ENCODE peak calls at places on chromosomes 2 and 18, in six cellular contexts. One of them, this sample, is unnamed.

GRCh38 chr2:8486141-8486540 is 195.7 kb upstream of the ID2 start:
- DNase-seq in thoracic aorta: no peak
- DNase-seq in hepatocyte: no peak
- DNase-seq in thyroid gland: no peak
- DNase-seq in tibial artery: no peak
- DNase-seq in AG04450: no peak
- DNase-seq in this sample: no peak

GRCh38 chr18:46497129-46497528 is 159.9 kb downstream of the LOXHD1 start:
- DNase-seq in thoracic aorta: no peak
- DNase-seq in hepatocyte: peak; percentile 71
- DNase-seq in tibial artery: no peak
- DNase-seq in AG04450: no peak
- DNase-seq in thyroid gland: peak; percentile 68
- DNase-seq in this sample: no peak

GRCh38 chr18:73365018-73365417 is 497.2 kb upstream of the NETO1 start:
- DNase-seq in tibial artery: no peak
- DNase-seq in AG04450: peak; percentile 74
- DNase-seq in hepatocyte: no peak
- DNase-seq in thoracic aorta: no peak
- DNase-seq in thyroid gland: no peak
- DNase-seq in this sample: no peak

GRCh38 chr18:63787673-63788072 is 12.5 kb downstream of the SERPINB7 start:
- DNase-seq in tibial artery: no peak
- DNase-seq in hepatocyte: no peak
- DNase-seq in AG04450: no peak
- DNase-seq in thyroid gland: no peak
- DNase-seq in thoracic aorta: no peak
- DNase-seq in this sample: no peak

GRCh38 chr2:233795735-233796171 is 17.6 kb downstream of the MROH2A start:
- DNase-seq in thoracic aorta: no peak
- DNase-seq in hepatocyte: no peak
- DNase-seq in thyroid gland: no peak
- DNase-seq in tibial artery: no peak
- DNase-seq in AG04450: no peak
- DNase-seq in this sample: no peak

GRCh38 chr2:15943914-15944313 is 3.6 kb downstream of the MYCN start:
- DNase-seq in AG04450: no peak
- DNase-seq in thoracic aorta: no peak
- DNase-seq in hepatocyte: peak; percentile 47
- DNase-seq in tibial artery: no peak
- DNase-seq in thyroid gland: peak; percentile 27
- DNase-seq in this sample: no peak

GRCh38 chr2:237603718-237604362 is 13.3 kb upstream of the RAB17 start:
- DNase-seq in hepatocyte: no peak
- DNase-seq in AG04450: peak; percentile 15
- DNase-seq in tibial artery: peak; percentile 61
- DNase-seq in thyroid gland: peak; percentile 40
- DNase-seq in thoracic aorta: no peak
- DNase-seq in this sample: no peak

GRCh38 chr2:12915792-12916191 is 199.1 kb downstream of the TRIB2 start:
- DNase-seq in thyroid gland: no peak
- DNase-seq in hepatocyte: no peak
- DNase-seq in tibial artery: no peak
- DNase-seq in thoracic aorta: no peak
- DNase-seq in AG04450: no peak
- DNase-seq in this sample: no peak

GRCh38 chr2:36479406-36479805 is 118.6 kb downstream of the FEZ2 start:
- DNase-seq in thyroid gland: no peak
- DNase-seq in thoracic aorta: no peak
- DNase-seq in AG04450: no peak
- DNase-seq in tibial artery: no peak
- DNase-seq in hepatocyte: no peak
- DNase-seq in this sample: no peak

GRCh38 chr2:231181848-231182247 is 16.6 kb upstream of the ARMC9 start:
- DNase-seq in hepatocyte: no peak
- DNase-seq in AG04450: no peak
- DNase-seq in thoracic aorta: peak; percentile 68
- DNase-seq in thyroid gland: peak; percentile 62
- DNase-seq in tibial artery: peak; percentile 88
- DNase-seq in this sample: no peak

GRCh38 chr2:119486886-119487285 is 37.4 kb downstream of the SCTR start:
- DNase-seq in AG04450: no peak
- DNase-seq in thyroid gland: no peak
- DNase-seq in hepatocyte: peak; percentile 7
- DNase-seq in thoracic aorta: no peak
- DNase-seq in tibial artery: no peak
- DNase-seq in this sample: no peak

GRCh38 chr18:48797841-48798255 is 152.9 kb downstream of the SMAD7 start:
- DNase-seq in AG04450: no peak
- DNase-seq in tibial artery: peak; percentile 19
- DNase-seq in thyroid gland: peak; percentile 56
- DNase-seq in hepatocyte: no peak
- DNase-seq in thoracic aorta: peak; percentile 1
- DNase-seq in this sample: no peak

GRCh38 chr2:121501554-121501953 is 29.1 kb upstream of the RNU4ATAC start:
- DNase-seq in AG04450: no peak
- DNase-seq in thyroid gland: no peak
- DNase-seq in thoracic aorta: no peak
- DNase-seq in tibial artery: no peak
- DNase-seq in hepatocyte: no peak
- DNase-seq in this sample: no peak

GRCh38 chr2:2331905-2332280 is 818 bp upstream of the MYT1L start:
- DNase-seq in tibial artery: no peak
- DNase-seq in AG04450: no peak
- DNase-seq in hepatocyte: no peak
- DNase-seq in thoracic aorta: no peak
- DNase-seq in thyroid gland: no peak
- DNase-seq in this sample: no peak

GRCh38 chr2:207163815-207164747 is 1.7 kb downstream of the KLF7 start:
- DNase-seq in thyroid gland: peak; percentile 71
- DNase-seq in hepatocyte: peak; percentile 40
- DNase-seq in thoracic aorta: peak; percentile 15
- DNase-seq in tibial artery: peak; percentile 79
- DNase-seq in AG04450: no peak
- DNase-seq in this sample: peak; percentile 94

GRCh38 chr2:29251406-29251805 is 136.2 kb downstream of the CLIP4 start:
- DNase-seq in AG04450: no peak
- DNase-seq in hepatocyte: no peak
- DNase-seq in tibial artery: no peak
- DNase-seq in thyroid gland: no peak
- DNase-seq in thoracic aorta: no peak
- DNase-seq in this sample: no peak

GRCh38 chr2:31675485-31675901 is 94.8 kb upstream of the SRD5A2 start:
- DNase-seq in tibial artery: no peak
- DNase-seq in hepatocyte: no peak
- DNase-seq in thyroid gland: no peak
- DNase-seq in thoracic aorta: no peak
- DNase-seq in AG04450: no peak
- DNase-seq in this sample: no peak

GRCh38 chr2:121008978-121009377 is 273.3 kb downstream of the GLI2 start:
- DNase-seq in hepatocyte: no peak
- DNase-seq in thyroid gland: no peak
- DNase-seq in tibial artery: no peak
- DNase-seq in thoracic aorta: no peak
- DNase-seq in AG04450: no peak
- DNase-seq in this sample: no peak

GRCh38 chr2:6824962-6825361 is 40.7 kb downstream of the CMPK2 start:
- DNase-seq in hepatocyte: peak; percentile 45
- DNase-seq in AG04450: no peak
- DNase-seq in tibial artery: no peak
- DNase-seq in thoracic aorta: no peak
- DNase-seq in thyroid gland: no peak
- DNase-seq in this sample: no peak

GRCh38 chr2:6827516-6828298 is 38.0 kb downstream of the CMPK2 start:
- DNase-seq in thoracic aorta: no peak
- DNase-seq in hepatocyte: peak; percentile 16
- DNase-seq in thyroid gland: no peak
- DNase-seq in tibial artery: no peak
- DNase-seq in AG04450: no peak
- DNase-seq in this sample: no peak

GRCh38 chr2:6828299-6828584 is 37.5 kb downstream of the CMPK2 start:
- DNase-seq in hepatocyte: peak; percentile 66
- DNase-seq in AG04450: no peak
- DNase-seq in thoracic aorta: no peak
- DNase-seq in tibial artery: no peak
- DNase-seq in thyroid gland: no peak
- DNase-seq in this sample: no peak

GRCh38 chr2:6823111-6823510 is 42.6 kb downstream of the CMPK2 start:
- DNase-seq in hepatocyte: no peak
- DNase-seq in tibial artery: no peak
- DNase-seq in thyroid gland: no peak
- DNase-seq in thoracic aorta: no peak
- DNase-seq in AG04450: no peak
- DNase-seq in this sample: no peak

GRCh38 chr2:6826081-6826913 is 39.4 kb downstream of the CMPK2 start:
- DNase-seq in thyroid gland: peak; percentile 20
- DNase-seq in hepatocyte: peak; percentile 52
- DNase-seq in tibial artery: no peak
- DNase-seq in AG04450: no peak
- DNase-seq in thoracic aorta: no peak
- DNase-seq in this sample: no peak
- TF ChIP-seq CTCF in thyroid gland: peak; percentile 16
- TF ChIP-seq CTCF in hepatocyte: peak; percentile 49
- TF ChIP-seq CTCF in tibial artery: peak; percentile 10
- TF ChIP-seq CTCF in AG04450: peak; percentile 34
- TF ChIP-seq CTCF in thoracic aorta: peak; percentile 33
- TF ChIP-seq CTCF in this sample: no peak

GRCh38 chr18:3294435-3295080 is 32.6 kb downstream of the MYL12B start:
- DNase-seq in hepatocyte: no peak
- DNase-seq in thyroid gland: no peak
- DNase-seq in tibial artery: no peak
- DNase-seq in AG04450: no peak
- DNase-seq in thoracic aorta: no peak
- DNase-seq in this sample: no peak

GRCh38 chr18:3293196-3293951 is 31.4 kb downstream of the MYL12B start:
- DNase-seq in AG04450: no peak
- DNase-seq in thyroid gland: no peak
- DNase-seq in hepatocyte: no peak
- DNase-seq in tibial artery: no peak
- DNase-seq in thoracic aorta: no peak
- DNase-seq in this sample: no peak

DNA sequence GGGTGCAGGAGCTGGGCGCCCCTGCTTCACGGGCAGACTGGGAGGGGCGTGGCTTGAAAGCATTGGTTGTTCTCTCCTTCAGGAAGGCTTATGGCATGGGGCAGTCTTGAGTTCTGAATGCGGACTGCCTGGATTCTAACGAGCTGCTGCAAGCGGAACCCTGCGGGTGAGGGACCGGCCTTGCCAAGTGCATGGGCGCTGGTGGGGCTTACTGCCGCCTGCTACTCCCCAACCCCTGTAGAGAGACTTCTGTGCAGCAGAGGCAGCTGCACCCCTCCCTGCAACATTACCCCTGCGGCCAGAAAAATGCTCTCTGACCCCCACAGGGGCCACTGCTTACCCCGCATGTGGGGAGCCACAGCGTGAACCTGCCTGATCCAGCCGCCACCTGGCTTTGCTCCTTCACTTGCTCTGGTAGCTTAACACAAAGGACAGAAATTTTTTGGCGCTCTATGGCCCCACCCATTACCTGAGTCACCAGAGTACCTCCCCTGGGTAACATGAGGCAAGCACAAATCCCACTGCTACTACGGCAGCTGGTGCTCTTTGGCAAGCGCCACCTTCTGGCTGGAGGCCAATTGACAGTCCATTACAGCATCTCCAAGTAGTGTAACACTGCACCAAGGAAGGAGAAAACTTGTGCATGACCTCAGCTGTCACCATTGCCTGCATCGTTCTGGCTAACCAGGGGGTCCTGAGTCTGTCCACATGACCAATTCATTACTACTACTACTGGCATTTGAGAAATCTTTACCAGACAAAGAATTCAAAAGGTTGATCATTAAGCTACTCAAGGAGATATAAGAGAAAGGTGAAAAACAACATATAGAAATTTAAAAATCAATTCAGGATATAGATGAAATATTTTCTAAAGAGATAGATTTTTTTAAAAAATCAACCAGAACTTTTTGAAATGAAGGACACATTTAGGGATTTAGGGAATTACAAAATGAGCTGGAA is 35.4 kb downstream of the MYL12B start:
- DNase-seq in tibial artery: peak; percentile 81
- DNase-seq in thoracic aorta: peak; percentile 41
- DNase-seq in thyroid gland: peak; percentile 98
- DNase-seq in AG04450: peak; percentile 66
- DNase-seq in hepatocyte: peak; percentile 95
- DNase-seq in this sample: no peak
- H3K27ac ChIP-seq in tibial artery: no peak overlapping the region
- H3K27ac ChIP-seq in thoracic aorta: no peak overlapping the region
- H3K27ac ChIP-seq in thyroid gland: no peak overlapping the region
- H3K27ac ChIP-seq in AG04450: no peak overlapping the region
- H3K27ac ChIP-seq in hepatocyte: peak overlapping the region; percentile 73
- H3K27ac ChIP-seq in this sample: peak overlapping the region; percentile 16

DNA sequence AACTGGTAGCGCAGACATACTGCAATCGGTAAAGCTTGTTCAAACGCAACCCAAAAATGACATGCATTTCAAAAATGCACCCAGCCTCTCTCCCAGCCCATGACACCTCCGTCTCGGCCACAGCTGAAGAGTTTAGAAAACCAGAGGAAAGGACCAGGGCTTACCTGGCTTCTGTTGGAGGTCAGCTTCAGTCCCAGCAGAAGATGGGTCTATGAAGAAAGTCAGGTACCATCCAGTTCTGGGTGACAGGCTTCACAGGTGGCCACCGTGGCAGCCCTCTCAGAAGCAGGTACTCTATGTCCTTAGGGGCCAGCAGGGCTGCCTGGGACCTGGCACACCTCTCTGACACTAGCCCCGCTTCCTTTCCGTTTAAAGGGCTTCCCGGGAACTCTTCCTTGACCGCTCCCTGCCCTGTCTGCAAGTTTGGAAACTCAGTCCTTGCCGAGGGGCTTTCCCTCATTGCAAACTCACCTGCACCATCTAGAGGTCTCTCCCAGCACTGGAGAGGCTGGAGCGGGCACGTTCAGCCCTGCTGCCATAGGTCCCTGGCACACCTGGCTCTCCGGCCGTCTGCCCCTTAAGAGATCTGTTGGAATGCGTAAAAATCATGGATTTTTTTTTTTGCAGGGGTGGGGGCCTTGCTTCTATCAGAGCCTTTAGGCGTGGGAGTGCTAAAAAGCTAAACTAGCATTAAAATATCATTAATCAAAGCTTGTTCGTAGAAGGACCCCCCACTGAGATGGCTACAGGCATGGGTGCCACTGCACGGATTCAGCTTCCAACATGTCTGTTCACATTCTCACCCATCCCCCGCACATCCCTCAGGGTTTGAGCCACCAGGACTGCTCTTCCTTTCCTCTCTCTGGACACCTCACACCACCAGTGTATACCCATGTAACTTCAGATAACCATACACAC is at the start of gene EDAR:
- DNase-seq in AG04450: no peak
- DNase-seq in tibial artery: no peak
- DNase-seq in thoracic aorta: no peak
- DNase-seq in thyroid gland: peak; percentile 62
- DNase-seq in hepatocyte: peak; percentile 77
- DNase-seq in this sample: no peak
- H3K4me3 ChIP-seq in AG04450: no peak within 1 kb of the TSS
- H3K4me3 ChIP-seq in tibial artery: no peak within 1 kb of the TSS
- H3K4me3 ChIP-seq in thoracic aorta: no peak within 1 kb of the TSS
- H3K4me3 ChIP-seq in thyroid gland: no peak within 1 kb of the TSS
- H3K4me3 ChIP-seq in hepatocyte: no peak within 1 kb of the TSS
- H3K4me3 ChIP-seq in this sample: peak within 1 kb of the TSS; percentile 28

GRCh38 chr18:61503688-61504087 is 170.5 kb downstream of the CDH20 start:
- DNase-seq in AG04450: no peak
- DNase-seq in tibial artery: no peak
- DNase-seq in thoracic aorta: no peak
- DNase-seq in hepatocyte: no peak
- DNase-seq in thyroid gland: no peak
- DNase-seq in this sample: no peak

GRCh38 chr18:61502472-61502871 is 169.2 kb downstream of the CDH20 start:
- DNase-seq in hepatocyte: peak; percentile 79
- DNase-seq in thoracic aorta: no peak
- DNase-seq in tibial artery: peak; percentile 23
- DNase-seq in thyroid gland: peak; percentile 11
- DNase-seq in AG04450: peak; percentile 32
- DNase-seq in this sample: no peak
- TF ChIP-seq CTCF in hepatocyte: peak; percentile 89
- TF ChIP-seq CTCF in thoracic aorta: peak; percentile 68
- TF ChIP-seq CTCF in tibial artery: peak; percentile 71
- TF ChIP-seq CTCF in thyroid gland: peak; percentile 27
- TF ChIP-seq CTCF in AG04450: peak; percentile 77
- TF ChIP-seq CTCF in this sample: peak; percentile 67

This sample was measured in vagina.